ENCODE peak calls at places on chromosomes 4 and X, in four cellular contexts. One of them, this sample, is unnamed.

GRCh38 chr4:83320548-83320947 is 14.1 kb downstream of the HPSE start:
- DNase-seq in uterus: no peak
- DNase-seq in cardiac muscle cell: peak; percentile 65
- DNase-seq in esophagus squamous epithelium: no peak
- DNase-seq in this sample: no peak

GRCh38 chrX:49840679-49841078 is 11.6 kb downstream of the PAGE4 start:
- DNase-seq in esophagus squamous epithelium: no peak
- DNase-seq in cardiac muscle cell: peak; percentile 60
- DNase-seq in uterus: peak; percentile 30
- DNase-seq in this sample: peak; percentile 90

GRCh38 chr4:120842046-120842445 is 80.5 kb downstream of the PRDM5 start:
- DNase-seq in cardiac muscle cell: peak; percentile 61
- DNase-seq in esophagus squamous epithelium: no peak
- DNase-seq in uterus: no peak
- DNase-seq in this sample: no peak

GRCh38 chr4:59655996-59656395 is 1544.1 kb upstream of the ADGRL3 start:
- DNase-seq in esophagus squamous epithelium: no peak
- DNase-seq in uterus: no peak
- DNase-seq in cardiac muscle cell: no peak
- DNase-seq in this sample: no peak

GRCh38 chr4:35151816-35152572 is 1092.3 kb downstream of the ARAP2 start:
- DNase-seq in cardiac muscle cell: no peak
- DNase-seq in uterus: no peak
- DNase-seq in esophagus squamous epithelium: no peak
- DNase-seq in this sample: peak; percentile 61

GRCh38 chr4:100880012-100880411 is 362.2 kb upstream of the EMCN start:
- DNase-seq in uterus: no peak
- DNase-seq in cardiac muscle cell: peak; percentile 6
- DNase-seq in esophagus squamous epithelium: no peak
- DNase-seq in this sample: no peak

GRCh38 chrX:146054311-146054710 is 236.7 kb downstream of the SLITRK2 start:
- DNase-seq in esophagus squamous epithelium: no peak
- DNase-seq in cardiac muscle cell: no peak
- DNase-seq in uterus: no peak
- DNase-seq in this sample: no peak

GRCh38 chrX:21781525-21781924 is 23.6 kb upstream of the SMPX start:
- DNase-seq in esophagus squamous epithelium: no peak
- DNase-seq in cardiac muscle cell: no peak
- DNase-seq in uterus: no peak
- DNase-seq in this sample: no peak

GRCh38 chr4:150769235-150769634 is 187.3 kb downstream of the MAB21L2 start:
- DNase-seq in cardiac muscle cell: peak; percentile 67
- DNase-seq in uterus: no peak
- DNase-seq in esophagus squamous epithelium: no peak
- DNase-seq in this sample: no peak

GRCh38 chr4:48588230-48588943 is 98.3 kb downstream of the ZAR1 start:
- DNase-seq in esophagus squamous epithelium: no peak
- DNase-seq in uterus: no peak
- DNase-seq in cardiac muscle cell: no peak
- DNase-seq in this sample: no peak

GRCh38 chrX:74500067-74500466 is 78.8 kb downstream of the SLC16A2 start:
- DNase-seq in cardiac muscle cell: no peak
- DNase-seq in esophagus squamous epithelium: no peak
- DNase-seq in uterus: no peak
- DNase-seq in this sample: no peak

GRCh38 chrX:1361275-1361674 is 24.7 kb downstream of the IL3RA start:
- DNase-seq in uterus: no peak
- DNase-seq in cardiac muscle cell: no peak
- DNase-seq in esophagus squamous epithelium: no peak
- DNase-seq in this sample: no peak

GRCh38 chrX:46967547-46967946 is 55.3 kb downstream of the JADE3 start:
- DNase-seq in cardiac muscle cell: no peak
- DNase-seq in uterus: no peak
- DNase-seq in esophagus squamous epithelium: no peak
- DNase-seq in this sample: no peak

GRCh38 chr4:54487491-54487890 is 170.3 kb upstream of the KIT start:
- DNase-seq in cardiac muscle cell: no peak
- DNase-seq in uterus: no peak
- DNase-seq in esophagus squamous epithelium: no peak
- DNase-seq in this sample: no peak

GRCh38 chrX:120228187-120228908 is 22.3 kb upstream of the ZBTB33 start:
- DNase-seq in uterus: no peak
- DNase-seq in cardiac muscle cell: no peak
- DNase-seq in esophagus squamous epithelium: no peak
- DNase-seq in this sample: no peak

GRCh38 chrX:47880927-47881326 is 44.2 kb downstream of the ZNF81 start:
- DNase-seq in uterus: no peak
- DNase-seq in esophagus squamous epithelium: no peak
- DNase-seq in cardiac muscle cell: no peak
- DNase-seq in this sample: no peak

GRCh38 chrX:1591102-1591862 is at the start of gene AKAP17A:
- DNase-seq in cardiac muscle cell: peak; percentile 93
- DNase-seq in uterus: peak; percentile 97
- DNase-seq in esophagus squamous epithelium: peak; percentile 66
- DNase-seq in this sample: peak; percentile 91

GRCh38 chrX:24282381-24283121 is 31.3 kb downstream of the SUPT20HL2 start:
- DNase-seq in cardiac muscle cell: peak; percentile 46
- DNase-seq in uterus: no peak
- DNase-seq in esophagus squamous epithelium: no peak
- DNase-seq in this sample: peak; percentile 13

GRCh38 chr4:183398298-183399129 is 45.9 kb upstream of the CDKN2AIP start:
- DNase-seq in esophagus squamous epithelium: peak; percentile 3
- DNase-seq in cardiac muscle cell: peak; percentile 84
- DNase-seq in uterus: peak; percentile 55
- DNase-seq in this sample: peak; percentile 86

GRCh38 chr4:104750008-104750407 is 255.3 kb upstream of the CXXC4 start:
- DNase-seq in uterus: no peak
- DNase-seq in esophagus squamous epithelium: no peak
- DNase-seq in cardiac muscle cell: no peak
- DNase-seq in this sample: no peak

GRCh38 chr4:166875821-166876220 is 358.5 kb downstream of the SPOCK3 start:
- DNase-seq in esophagus squamous epithelium: no peak
- DNase-seq in cardiac muscle cell: no peak
- DNase-seq in uterus: no peak
- DNase-seq in this sample: no peak

GRCh38 chr4:176319237-176319703 is 496 bp upstream of the SPCS3 start:
- DNase-seq in uterus: no peak
- DNase-seq in cardiac muscle cell: no peak
- DNase-seq in esophagus squamous epithelium: no peak
- DNase-seq in this sample: no peak

GRCh38 chrX:72050011-72050410 is 81.7 kb downstream of the RTL5 start:
- DNase-seq in uterus: no peak
- DNase-seq in cardiac muscle cell: no peak
- DNase-seq in esophagus squamous epithelium: no peak
- DNase-seq in this sample: no peak

GRCh38 chr4:181962321-181962720 is 280.9 kb upstream of the TENM3 start:
- DNase-seq in uterus: no peak
- DNase-seq in cardiac muscle cell: no peak
- DNase-seq in esophagus squamous epithelium: no peak
- DNase-seq in this sample: no peak

GRCh38 chrX:5730561-5730960 is 498.1 kb downstream of the NLGN4X start:
- DNase-seq in esophagus squamous epithelium: no peak
- DNase-seq in cardiac muscle cell: no peak
- DNase-seq in uterus: no peak
- DNase-seq in this sample: no peak

GRCh38 chr4:76195326-76195725 is 18.3 kb downstream of the SCARB2 start:
- DNase-seq in uterus: no peak
- DNase-seq in cardiac muscle cell: peak; percentile 73
- DNase-seq in esophagus squamous epithelium: no peak
- DNase-seq in this sample: no peak

GRCh38 chr4:150960818-150961217 is 54.3 kb downstream of the LRBA start:
- DNase-seq in uterus: no peak
- DNase-seq in cardiac muscle cell: peak; percentile 40
- DNase-seq in esophagus squamous epithelium: no peak
- DNase-seq in this sample: peak; percentile 57

GRCh38 chr4:88341227-88342192 is 37.1 kb upstream of the HERC6 start:
- DNase-seq in uterus: peak; percentile 48
- DNase-seq in esophagus squamous epithelium: no peak
- DNase-seq in cardiac muscle cell: peak; percentile 93
- DNase-seq in this sample: no peak

GRCh38 chrX:119516157-119516702 is 48.0 kb downstream of the SLC25A5 start:
- DNase-seq in uterus: no peak
- DNase-seq in esophagus squamous epithelium: no peak
- DNase-seq in cardiac muscle cell: peak; percentile 78
- DNase-seq in this sample: peak; percentile 27

GRCh38 chr4:187157380-187157958 is 433.8 kb upstream of the FAT1 start:
- DNase-seq in esophagus squamous epithelium: no peak
- DNase-seq in cardiac muscle cell: no peak
- DNase-seq in uterus: no peak
- DNase-seq in this sample: no peak

GRCh38 chr4:36292551-36293188 is 11.3 kb downstream of the DTHD1 start:
- DNase-seq in cardiac muscle cell: no peak
- DNase-seq in uterus: no peak
- DNase-seq in esophagus squamous epithelium: no peak
- DNase-seq in this sample: no peak

GRCh38 chrX:31260351-31260750 is 188.5 kb upstream of the FTHL17 start:
- DNase-seq in esophagus squamous epithelium: no peak
- DNase-seq in uterus: no peak
- DNase-seq in cardiac muscle cell: peak; percentile 41
- DNase-seq in this sample: no peak

GRCh38 chr4:154982187-154983047 is 201.3 kb downstream of the RBM46 start:
- DNase-seq in cardiac muscle cell: peak; percentile 82
- DNase-seq in esophagus squamous epithelium: no peak
- DNase-seq in uterus: peak; percentile 20
- DNase-seq in this sample: peak; percentile 81

GRCh38 chr4:102612824-102613366 is 111.7 kb downstream of the NFKB1 start:
- DNase-seq in uterus: no peak
- DNase-seq in esophagus squamous epithelium: no peak
- DNase-seq in cardiac muscle cell: no peak
- DNase-seq in this sample: no peak

GRCh38 chr4:2871466-2871865 is 27.8 kb downstream of the ADD1 start:
- DNase-seq in cardiac muscle cell: no peak
- DNase-seq in esophagus squamous epithelium: no peak
- DNase-seq in uterus: no peak
- DNase-seq in this sample: no peak

GRCh38 chr4:2870098-2870497 is 26.5 kb downstream of the ADD1 start:
- DNase-seq in cardiac muscle cell: no peak
- DNase-seq in esophagus squamous epithelium: no peak
- DNase-seq in uterus: no peak
- DNase-seq in this sample: no peak

GRCh38 chr4:2873329-2873728 is 29.7 kb downstream of the ADD1 start:
- DNase-seq in uterus: no peak
- DNase-seq in esophagus squamous epithelium: no peak
- DNase-seq in cardiac muscle cell: no peak
- DNase-seq in this sample: no peak

GRCh38 chr4:2869659-2870058 is 26.0 kb downstream of the ADD1 start:
- DNase-seq in uterus: no peak
- DNase-seq in esophagus squamous epithelium: no peak
- DNase-seq in cardiac muscle cell: no peak
- DNase-seq in this sample: no peak

DNA sequence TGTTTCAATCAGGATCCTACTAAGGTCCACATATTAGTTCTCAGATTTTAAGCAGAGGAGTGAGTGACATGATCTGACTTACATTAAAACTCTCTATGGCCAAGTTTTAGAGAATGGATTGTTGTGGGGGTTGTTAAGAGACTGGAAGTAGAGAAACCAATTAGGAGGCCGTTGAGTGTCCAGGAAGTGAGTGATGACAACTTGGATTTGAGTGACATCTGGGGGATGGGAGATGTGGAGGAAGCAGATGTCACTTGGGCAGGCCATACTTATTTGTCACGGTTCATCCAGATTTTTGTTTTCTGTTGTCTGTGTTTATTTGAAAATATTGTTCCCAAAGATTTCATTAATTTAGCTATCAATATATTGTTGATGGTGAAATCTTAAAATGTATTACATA is 28.3 kb downstream of the ADD1 start:
- DNase-seq in uterus: no peak
- DNase-seq in esophagus squamous epithelium: no peak
- DNase-seq in cardiac muscle cell: no peak
- DNase-seq in this sample: peak; percentile 35
- H3K4me1 ChIP-seq in uterus: peaks cover 14% of the 10 kb centered on the region
- H3K4me1 ChIP-seq in esophagus squamous epithelium: peaks cover 3% of the 10 kb centered on the region
- H3K4me1 ChIP-seq in cardiac muscle cell: peaks cover 52% of the 10 kb centered on the region
- H3K4me1 ChIP-seq in this sample: peaks cover 47% of the 10 kb centered on the region

DNA sequence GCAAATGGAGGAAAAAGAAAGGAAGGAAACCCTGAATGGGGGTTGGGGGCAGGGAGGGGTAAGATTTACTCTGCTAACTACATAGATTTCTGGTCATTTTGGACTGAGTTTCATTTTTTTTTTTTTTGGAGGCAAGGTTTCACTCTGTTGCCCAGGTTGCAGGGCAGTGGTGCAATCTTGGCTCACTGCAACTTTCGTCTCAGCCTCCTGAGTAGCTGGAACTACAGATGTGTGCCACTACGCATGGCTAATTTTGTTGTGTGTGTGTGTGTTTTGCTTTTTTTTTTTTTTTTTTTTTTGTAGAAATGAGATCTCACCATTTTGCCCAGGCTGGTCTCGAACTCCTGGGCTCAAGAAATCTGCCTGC is 223.5 kb downstream of the APBB2 start:
- DNase-seq in cardiac muscle cell: no peak
- DNase-seq in uterus: no peak
- DNase-seq in esophagus squamous epithelium: no peak
- DNase-seq in this sample: no peak
- H3K4me1 ChIP-seq in cardiac muscle cell: no peaks in the 10 kb centered on the region
- H3K4me1 ChIP-seq in uterus: no peaks in the 10 kb centered on the region
- H3K4me1 ChIP-seq in esophagus squamous epithelium: no peaks in the 10 kb centered on the region
- H3K4me1 ChIP-seq in this sample: no peaks in the 10 kb centered on the region

DNA sequence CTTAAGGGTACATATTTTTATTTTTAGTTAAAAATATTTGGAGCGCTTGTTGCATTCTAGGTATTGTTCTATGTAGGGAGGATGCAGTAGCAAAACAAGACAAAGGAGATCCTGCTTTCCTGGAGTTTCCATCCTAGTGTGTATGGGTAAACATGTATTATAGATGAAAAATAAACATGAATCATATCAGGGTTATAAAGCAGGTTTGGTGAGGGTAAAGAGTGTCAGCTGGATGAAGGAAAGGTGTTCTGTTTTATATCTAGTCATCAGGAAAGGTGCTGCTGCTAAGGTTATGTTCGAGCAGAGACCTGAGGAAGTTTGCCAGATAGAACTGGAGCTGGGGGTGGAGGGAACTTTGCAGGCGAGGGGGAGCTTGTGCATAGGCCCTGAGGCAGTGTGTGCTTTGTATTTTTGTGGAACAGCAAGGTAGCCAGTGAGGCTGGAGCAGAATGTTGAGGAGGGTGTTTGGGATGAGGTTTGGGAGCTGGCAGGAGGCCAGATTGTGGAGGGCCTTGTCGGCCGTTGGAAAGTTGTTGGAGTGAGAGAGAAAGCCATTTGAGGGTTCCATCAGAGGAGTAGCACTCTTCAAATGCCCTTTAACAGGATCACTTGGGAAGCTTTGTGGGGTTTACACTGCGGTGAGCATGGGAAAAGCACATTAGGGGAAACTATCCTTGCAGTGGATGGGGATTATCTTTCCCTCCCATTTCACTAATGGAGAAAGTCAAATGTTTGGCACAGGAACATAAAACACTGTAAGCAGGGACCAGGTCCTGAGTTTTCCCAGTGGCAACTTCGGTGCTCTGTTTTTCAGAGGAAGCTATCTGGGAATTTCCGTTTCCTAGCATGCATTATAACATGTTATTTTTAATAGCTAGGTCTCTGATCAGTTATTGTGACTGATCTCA is 35.9 kb downstream of the AFF1 start:
- DNase-seq in cardiac muscle cell: no peak
- DNase-seq in uterus: no peak
- DNase-seq in esophagus squamous epithelium: no peak
- DNase-seq in this sample: peak; percentile 12
- H3K4me1 ChIP-seq in cardiac muscle cell: peaks cover 40% of the 10 kb centered on the region
- H3K4me1 ChIP-seq in uterus: no peaks in the 10 kb centered on the region
- H3K4me1 ChIP-seq in esophagus squamous epithelium: peaks cover 35% of the 10 kb centered on the region
- H3K4me1 ChIP-seq in this sample: peaks cover 13% of the 10 kb centered on the region

GRCh38 chr4:108533876-108534275 is 86.5 kb upstream of the RPL34 start:
- DNase-seq in uterus: no peak
- DNase-seq in esophagus squamous epithelium: no peak
- DNase-seq in cardiac muscle cell: no peak
- DNase-seq in this sample: no peak
- H3K4me1 ChIP-seq in uterus: no peaks in the 10 kb centered on the region
- H3K4me1 ChIP-seq in esophagus squamous epithelium: no peaks in the 10 kb centered on the region
- H3K4me1 ChIP-seq in cardiac muscle cell: peaks cover 4% of the 10 kb centered on the region
- H3K4me1 ChIP-seq in this sample: no peaks in the 10 kb centered on the region

This sample was measured in BE2C.